ENCODE peak calls at places on chromosomes 6 and 20, in five cellular contexts. One of them, this sample, is unnamed.

GRCh38 chr6:85193339-85193738 is 256.5 kb upstream of the NT5E start:
- DNase-seq in HFFc6: no peak
- DNase-seq in neural crest cell: no peak
- DNase-seq in fibroblast of the aortic adventitia: no peak
- DNase-seq in fibroblast of villous mesenchyme: no peak
- DNase-seq in this sample: no peak

GRCh38 chr6:106444777-106445507 is 84.4 kb downstream of the CRYBG1 start:
- DNase-seq in HFFc6: peak
- DNase-seq in neural crest cell: peak
- DNase-seq in fibroblast of the aortic adventitia: peak
- DNase-seq in fibroblast of villous mesenchyme: peak
- DNase-seq in this sample: peak

GRCh38 chr6:145406733-145407256 is 328.5 kb downstream of the EPM2A start:
- DNase-seq in HFFc6: no peak
- DNase-seq in neural crest cell: no peak
- DNase-seq in fibroblast of the aortic adventitia: no peak
- DNase-seq in fibroblast of villous mesenchyme: no peak
- DNase-seq in this sample: no peak

GRCh38 chr20:59825563-59825920 is 107.9 kb downstream of the SYCP2 start:
- DNase-seq in HFFc6: no peak
- DNase-seq in neural crest cell: no peak
- DNase-seq in fibroblast of the aortic adventitia: no peak
- DNase-seq in fibroblast of villous mesenchyme: no peak
- DNase-seq in this sample: peak

GRCh38 chr6:112176175-112176574 is 78.2 kb downstream of the LAMA4 start:
- DNase-seq in HFFc6: no peak
- DNase-seq in neural crest cell: no peak
- DNase-seq in fibroblast of the aortic adventitia: no peak
- DNase-seq in fibroblast of villous mesenchyme: no peak
- DNase-seq in this sample: no peak

GRCh38 chr20:58890454-58891075 is 38.0 kb downstream of the GNAS start:
- DNase-seq in HFFc6: peak
- DNase-seq in neural crest cell: peak
- DNase-seq in fibroblast of the aortic adventitia: peak
- DNase-seq in fibroblast of villous mesenchyme: peak
- DNase-seq in this sample: peak

GRCh38 chr6:169008641-169009040 is 245.0 kb downstream of the THBS2 start:
- DNase-seq in HFFc6: no peak
- DNase-seq in neural crest cell: no peak
- DNase-seq in fibroblast of the aortic adventitia: no peak
- DNase-seq in fibroblast of villous mesenchyme: no peak
- DNase-seq in this sample: no peak

GRCh38 chr6:170374571-170375444 is 68.2 kb downstream of the FAM120B start:
- DNase-seq in HFFc6: no peak
- DNase-seq in neural crest cell: no peak
- DNase-seq in fibroblast of the aortic adventitia: no peak
- DNase-seq in fibroblast of villous mesenchyme: peak
- DNase-seq in this sample: no peak

GRCh38 chr20:23659989-23660837 is 22.5 kb upstream of the CST3 start:
- DNase-seq in HFFc6: no peak
- DNase-seq in neural crest cell: no peak
- DNase-seq in fibroblast of the aortic adventitia: peak
- DNase-seq in fibroblast of villous mesenchyme: peak
- DNase-seq in this sample: no peak

GRCh38 chr6:74851598-74851997 is 354.3 kb downstream of the COL12A1 start:
- DNase-seq in HFFc6: peak
- DNase-seq in neural crest cell: no peak
- DNase-seq in fibroblast of the aortic adventitia: peak
- DNase-seq in fibroblast of villous mesenchyme: peak
- DNase-seq in this sample: no peak

GRCh38 chr6:2739335-2739734 is 11.4 kb downstream of the MYLK4 start:
- DNase-seq in HFFc6: peak
- DNase-seq in neural crest cell: no peak
- DNase-seq in fibroblast of the aortic adventitia: no peak
- DNase-seq in fibroblast of villous mesenchyme: peak
- DNase-seq in this sample: no peak

GRCh38 chr6:14292119-14292518 is 174.5 kb downstream of the CD83 start:
- DNase-seq in HFFc6: no peak
- DNase-seq in neural crest cell: no peak
- DNase-seq in fibroblast of the aortic adventitia: no peak
- DNase-seq in fibroblast of villous mesenchyme: no peak
- DNase-seq in this sample: no peak

GRCh38 chr6:72676995-72677394 is 55.1 kb downstream of the KCNQ5 start:
- DNase-seq in HFFc6: no peak
- DNase-seq in neural crest cell: no peak
- DNase-seq in fibroblast of the aortic adventitia: no peak
- DNase-seq in fibroblast of villous mesenchyme: no peak
- DNase-seq in this sample: no peak

GRCh38 chr20:54234991-54235390 is 27.1 kb downstream of the PFDN4 start:
- DNase-seq in HFFc6: no peak
- DNase-seq in neural crest cell: no peak
- DNase-seq in fibroblast of the aortic adventitia: peak
- DNase-seq in fibroblast of villous mesenchyme: no peak
- DNase-seq in this sample: no peak

GRCh38 chr6:145278163-145278807 is 457.0 kb downstream of the EPM2A start:
- DNase-seq in HFFc6: peak
- DNase-seq in neural crest cell: no peak
- DNase-seq in fibroblast of the aortic adventitia: peak
- DNase-seq in fibroblast of villous mesenchyme: peak
- DNase-seq in this sample: no peak

GRCh38 chr20:32930181-32930580 is 71.5 kb downstream of the EFCAB8 start:
- DNase-seq in HFFc6: no peak
- DNase-seq in neural crest cell: no peak
- DNase-seq in fibroblast of the aortic adventitia: no peak
- DNase-seq in fibroblast of villous mesenchyme: no peak
- DNase-seq in this sample: no peak

GRCh38 chr6:7542878-7543394 is 1.5 kb downstream of the DSP start:
- DNase-seq in HFFc6: peak
- DNase-seq in neural crest cell: peak
- DNase-seq in fibroblast of the aortic adventitia: peak
- DNase-seq in fibroblast of villous mesenchyme: peak
- DNase-seq in this sample: peak

GRCh38 chr6:166026586-166027126 is 141.0 kb downstream of the TBXT start:
- DNase-seq in HFFc6: no peak
- DNase-seq in neural crest cell: no peak
- DNase-seq in fibroblast of the aortic adventitia: no peak
- DNase-seq in fibroblast of villous mesenchyme: no peak
- DNase-seq in this sample: no peak

GRCh38 chr6:3628143-3628840 is 123.2 kb downstream of the PXDC1 start:
- DNase-seq in HFFc6: no peak
- DNase-seq in neural crest cell: no peak
- DNase-seq in fibroblast of the aortic adventitia: no peak
- DNase-seq in fibroblast of villous mesenchyme: no peak
- DNase-seq in this sample: no peak

GRCh38 chr20:20759132-20759531 is 46.7 kb upstream of the RALGAPA2 start:
- DNase-seq in HFFc6: no peak
- DNase-seq in neural crest cell: no peak
- DNase-seq in fibroblast of the aortic adventitia: no peak
- DNase-seq in fibroblast of villous mesenchyme: no peak
- DNase-seq in this sample: no peak

GRCh38 chr6:110217255-110217654 is 37.0 kb downstream of the CDC40 start:
- DNase-seq in HFFc6: peak
- DNase-seq in neural crest cell: no peak
- DNase-seq in fibroblast of the aortic adventitia: no peak
- DNase-seq in fibroblast of villous mesenchyme: peak
- DNase-seq in this sample: no peak

GRCh38 chr20:40265872-40266533 is 423.0 kb downstream of the MAFB start:
- DNase-seq in HFFc6: no peak
- DNase-seq in neural crest cell: peak
- DNase-seq in fibroblast of the aortic adventitia: peak
- DNase-seq in fibroblast of villous mesenchyme: no peak
- DNase-seq in this sample: no peak

GRCh38 chr20:18279231-18279630 is 9.1 kb upstream of the ZNF133 start:
- DNase-seq in HFFc6: peak
- DNase-seq in neural crest cell: no peak
- DNase-seq in fibroblast of the aortic adventitia: no peak
- DNase-seq in fibroblast of villous mesenchyme: no peak
- DNase-seq in this sample: no peak

GRCh38 chr6:25176466-25176865 is 102.7 kb upstream of the CARMIL1 start:
- DNase-seq in HFFc6: no peak
- DNase-seq in neural crest cell: no peak
- DNase-seq in fibroblast of the aortic adventitia: no peak
- DNase-seq in fibroblast of villous mesenchyme: no peak
- DNase-seq in this sample: no peak

GRCh38 chr6:134060491-134061106 is 8.2 kb upstream of the SLC2A12 start:
- DNase-seq in HFFc6: peak
- DNase-seq in neural crest cell: no peak
- DNase-seq in fibroblast of the aortic adventitia: peak
- DNase-seq in fibroblast of villous mesenchyme: peak
- DNase-seq in this sample: no peak

GRCh38 chr20:51712501-51713212 is 55.5 kb downstream of the ATP9A start:
- DNase-seq in HFFc6: peak
- DNase-seq in neural crest cell: no peak
- DNase-seq in fibroblast of the aortic adventitia: peak
- DNase-seq in fibroblast of villous mesenchyme: peak
- DNase-seq in this sample: no peak

GRCh38 chr20:56628873-56629463 is at the start of gene TFAP2C:
- DNase-seq in HFFc6: peak
- DNase-seq in neural crest cell: peak
- DNase-seq in fibroblast of the aortic adventitia: no peak
- DNase-seq in fibroblast of villous mesenchyme: peak
- DNase-seq in this sample: peak

GRCh38 chr6:17907467-17908229 is 79.8 kb downstream of the KIF13A start:
- DNase-seq in HFFc6: peak
- DNase-seq in neural crest cell: no peak
- DNase-seq in fibroblast of the aortic adventitia: peak
- DNase-seq in fibroblast of villous mesenchyme: peak
- DNase-seq in this sample: no peak
- TF ChIP-seq CTCF in HFFc6: peak
- TF ChIP-seq CTCF in neural crest cell: no peak
- TF ChIP-seq CTCF in fibroblast of the aortic adventitia: peak
- TF ChIP-seq CTCF in fibroblast of villous mesenchyme: peak
- TF ChIP-seq CTCF in this sample: no peak

DNA sequence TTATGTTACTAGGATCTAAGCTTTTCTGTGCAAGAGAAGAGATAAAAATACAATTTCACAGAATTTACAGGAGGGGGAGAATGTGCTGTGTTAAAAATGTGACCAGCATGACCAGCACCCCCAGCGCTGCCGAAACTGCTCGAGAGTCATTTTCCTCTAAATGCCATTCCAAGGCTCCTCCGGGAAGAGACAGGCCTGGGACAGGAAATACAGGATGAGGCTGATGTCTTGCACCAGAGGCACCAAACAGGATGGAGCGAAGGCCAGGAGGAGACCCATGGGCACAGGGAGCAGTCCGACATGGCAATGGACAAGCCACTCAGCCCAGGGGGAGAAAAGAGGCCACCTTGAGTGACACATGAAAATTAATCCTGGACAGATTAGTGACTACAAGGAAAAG is 21.0 kb downstream of the TAF4 start:
- DNase-seq in HFFc6: no peak
- DNase-seq in neural crest cell: no peak
- DNase-seq in fibroblast of the aortic adventitia: no peak
- DNase-seq in fibroblast of villous mesenchyme: no peak
- DNase-seq in this sample: no peak
- TF ChIP-seq CTCF in HFFc6: no peak
- TF ChIP-seq CTCF in neural crest cell: no peak
- TF ChIP-seq CTCF in fibroblast of the aortic adventitia: no peak
- TF ChIP-seq CTCF in fibroblast of villous mesenchyme: no peak
- TF ChIP-seq CTCF in this sample: no peak

GRCh38 chr20:11716239-11716944 is 201.3 kb upstream of the BTBD3 start:
- DNase-seq in HFFc6: peak
- DNase-seq in neural crest cell: peak
- DNase-seq in fibroblast of the aortic adventitia: peak
- DNase-seq in fibroblast of villous mesenchyme: peak
- DNase-seq in this sample: no peak
- TF ChIP-seq CTCF in HFFc6: peak
- TF ChIP-seq CTCF in neural crest cell: peak
- TF ChIP-seq CTCF in fibroblast of the aortic adventitia: peak
- TF ChIP-seq CTCF in fibroblast of villous mesenchyme: peak
- TF ChIP-seq CTCF in this sample: no peak

GRCh38 chr20:44717986-44718385 is 2.8 kb downstream of the CCN5 start:
- DNase-seq in HFFc6: no peak
- DNase-seq in neural crest cell: no peak
- DNase-seq in fibroblast of the aortic adventitia: no peak
- DNase-seq in fibroblast of villous mesenchyme: no peak
- DNase-seq in this sample: no peak
- TF ChIP-seq CTCF in HFFc6: peak
- TF ChIP-seq CTCF in neural crest cell: peak
- TF ChIP-seq CTCF in fibroblast of the aortic adventitia: peak
- TF ChIP-seq CTCF in fibroblast of villous mesenchyme: peak
- TF ChIP-seq CTCF in this sample: no peak

DNA sequence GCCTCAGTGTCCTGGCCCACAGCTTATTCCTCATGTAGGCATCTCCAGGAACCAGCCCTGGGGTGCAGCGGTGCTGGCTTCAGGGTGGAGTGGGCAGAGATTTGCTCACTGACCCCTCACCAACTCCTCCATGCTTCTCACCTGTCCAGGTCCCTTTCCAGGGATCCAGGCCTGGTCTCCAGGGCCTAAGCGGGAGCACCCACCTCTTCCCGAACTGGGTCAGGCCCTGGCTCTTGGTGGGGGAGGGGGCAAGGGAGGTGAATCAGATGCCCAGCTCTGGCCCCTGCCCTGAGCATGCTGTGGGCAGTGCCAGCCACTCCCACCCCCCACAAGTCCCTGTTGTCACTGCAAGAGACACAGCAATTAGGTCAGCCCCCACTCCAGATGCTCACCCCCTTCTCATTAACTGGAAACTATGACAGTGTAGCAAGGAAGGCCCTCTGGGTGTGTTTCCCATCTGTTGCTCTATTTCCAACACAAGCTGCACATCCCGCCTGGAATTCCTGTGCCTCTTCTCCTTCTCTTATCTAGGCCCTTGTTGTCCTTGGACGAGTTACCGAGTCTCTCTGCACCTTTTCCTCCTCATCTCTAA is 37.0 kb downstream of the MDFI start:
- DNase-seq in HFFc6: no peak
- DNase-seq in neural crest cell: no peak
- DNase-seq in fibroblast of the aortic adventitia: no peak
- DNase-seq in fibroblast of villous mesenchyme: no peak
- DNase-seq in this sample: no peak
- TF ChIP-seq CTCF in HFFc6: no peak
- TF ChIP-seq CTCF in neural crest cell: no peak
- TF ChIP-seq CTCF in fibroblast of the aortic adventitia: no peak
- TF ChIP-seq CTCF in fibroblast of villous mesenchyme: no peak
- TF ChIP-seq CTCF in this sample: no peak

DNA sequence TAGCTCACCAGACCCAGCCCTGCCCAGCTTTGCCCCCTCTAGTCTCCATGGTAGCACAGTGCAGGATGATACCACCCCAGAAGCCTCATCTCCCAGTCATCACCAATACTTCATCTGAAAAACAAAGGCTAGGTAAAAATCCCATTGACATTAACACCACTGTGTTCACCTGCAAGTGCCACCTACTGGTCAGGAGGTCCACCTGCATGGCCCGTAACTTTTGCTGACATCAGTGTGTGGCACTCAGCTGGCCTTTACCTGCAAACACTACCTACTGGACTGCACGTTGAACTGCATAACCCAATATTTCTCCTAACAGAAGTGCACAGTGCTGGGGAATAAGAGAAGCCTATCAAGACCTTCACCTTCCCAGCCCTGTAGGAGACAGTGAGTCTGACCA is 234.7 kb upstream of the ADGRB3 start:
- DNase-seq in HFFc6: no peak
- DNase-seq in neural crest cell: no peak
- DNase-seq in fibroblast of the aortic adventitia: no peak
- DNase-seq in fibroblast of villous mesenchyme: no peak
- DNase-seq in this sample: no peak
- TF ChIP-seq CTCF in HFFc6: no peak
- TF ChIP-seq CTCF in neural crest cell: peak
- TF ChIP-seq CTCF in fibroblast of the aortic adventitia: no peak
- TF ChIP-seq CTCF in fibroblast of villous mesenchyme: no peak
- TF ChIP-seq CTCF in this sample: no peak

This sample was measured in GM13976.